ENCODE peak calls at places on chromosomes 5 and 9, in five cellular contexts. W is PC-3, T is type B pancreatic cell, C is mucosa of descending colon, R is fibroblast of villous mesenchyme. M is an unnamed sample.

GRCh38 chr9:98430535-98430934 is 175.1 kb upstream of the TBC1D2 start:
- DNase-seq in W (no peak), T (no peak), C (peak; percentile 28), R (peak; percentile 29), M (no peak)

GRCh38 chr9:93224591-93224990 is 40.7 kb downstream of the WNK2 start:
- DNase-seq in W (peak; percentile 79), T (no peak), C (no peak), R (no peak), M (no peak)

GRCh38 chr5:61768692-61769281 is 436.7 kb downstream of the ZSWIM6 start:
- DNase-seq in W (peak; percentile 53), T (no peak), C (peak; percentile 14), R (peak; percentile 25), M (no peak)

GRCh38 chr5:31617867-31618266 is 21.1 kb upstream of the PDZD2 start:
- DNase-seq in W (no peak), T (no peak), C (no peak), R (no peak), M (no peak)

GRCh38 chr9:83445703-83446102 is 92.5 kb downstream of the FRMD3 start:
- DNase-seq in W (no peak), T (no peak), C (no peak), R (no peak), M (no peak)

GRCh38 chr5:33105521-33105941 is 335.2 kb upstream of the TARS1 start:
- DNase-seq in W (peak; percentile 45), T (no peak), C (no peak), R (peak; percentile 22), M (no peak)

GRCh38 chr5:6712136-6712581 is 1.1 kb upstream of the TENT4A start:
- DNase-seq in W (peak; percentile 80), T (peak; percentile 75), C (peak; percentile 56), R (peak; percentile 52), M (peak; percentile 85)

GRCh38 chr9:129834489-129835127 is 467 bp downstream of the C9orf78 start:
- DNase-seq in W (peak; percentile 6), T (no peak), C (peak; percentile 37), R (no peak), M (no peak)

GRCh38 chr5:181205735-181206401 is 872 bp upstream of the TRIM7 start:
- DNase-seq in W (no peak), T (no peak), C (peak; percentile 29), R (no peak), M (no peak)

GRCh38 chr5:134614461-134615085 is 18.1 kb downstream of the SAR1B start:
- DNase-seq in W (no peak), T (peak; percentile 10), C (no peak), R (no peak), M (no peak)

GRCh38 chr5:132198571-132198970 is 29.1 kb downstream of the P4HA2 start:
- DNase-seq in W (no peak), T (peak; percentile 13), C (no peak), R (no peak), M (peak; percentile 68)

GRCh38 chr5:142911170-142911569 is 141.0 kb downstream of the ARHGAP26 start:
- DNase-seq in W (no peak), T (no peak), C (no peak), R (no peak), M (no peak)

GRCh38 chr9:134318481-134318891 is 7.8 kb upstream of the RXRA start:
- DNase-seq in W (no peak), T (no peak), C (no peak), R (no peak), M (no peak)

GRCh38 chr5:152397581-152397980 is 7.5 kb downstream of the NMUR2 start:
- DNase-seq in W (no peak), T (no peak), C (no peak), R (no peak), M (no peak)

GRCh38 chr5:69049796-69050195 is 44.0 kb upstream of the SLC30A5 start:
- DNase-seq in W (no peak), T (no peak), C (no peak), R (no peak), M (no peak)

DNA sequence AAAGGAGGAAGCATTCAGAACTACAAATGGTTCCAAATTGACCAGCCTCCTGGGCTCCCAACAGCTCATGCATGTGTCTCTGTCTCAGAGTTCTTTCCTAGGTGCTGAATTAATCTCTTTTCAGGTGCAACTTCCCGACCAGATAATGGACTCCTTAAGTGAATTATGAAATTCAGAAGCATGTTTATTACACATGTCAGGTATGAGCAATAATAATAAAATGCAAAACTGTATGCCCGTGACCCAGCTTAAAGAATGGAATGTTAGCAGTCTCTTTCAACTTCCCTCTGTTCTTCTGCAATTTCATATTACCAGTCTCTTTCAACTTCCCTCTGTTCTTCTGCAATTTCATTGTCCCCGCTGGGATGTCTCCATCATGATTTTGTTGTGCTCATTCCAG is 60.4 kb downstream of the FBXL7 start:
- DNase-seq in W (no peak), T (no peak), C (no peak), R (no peak), M (no peak)
- TF ChIP-seq CTCF in W (no peak), T (no peak), C (no peak), R (no peak), M (no peak)

DNA sequence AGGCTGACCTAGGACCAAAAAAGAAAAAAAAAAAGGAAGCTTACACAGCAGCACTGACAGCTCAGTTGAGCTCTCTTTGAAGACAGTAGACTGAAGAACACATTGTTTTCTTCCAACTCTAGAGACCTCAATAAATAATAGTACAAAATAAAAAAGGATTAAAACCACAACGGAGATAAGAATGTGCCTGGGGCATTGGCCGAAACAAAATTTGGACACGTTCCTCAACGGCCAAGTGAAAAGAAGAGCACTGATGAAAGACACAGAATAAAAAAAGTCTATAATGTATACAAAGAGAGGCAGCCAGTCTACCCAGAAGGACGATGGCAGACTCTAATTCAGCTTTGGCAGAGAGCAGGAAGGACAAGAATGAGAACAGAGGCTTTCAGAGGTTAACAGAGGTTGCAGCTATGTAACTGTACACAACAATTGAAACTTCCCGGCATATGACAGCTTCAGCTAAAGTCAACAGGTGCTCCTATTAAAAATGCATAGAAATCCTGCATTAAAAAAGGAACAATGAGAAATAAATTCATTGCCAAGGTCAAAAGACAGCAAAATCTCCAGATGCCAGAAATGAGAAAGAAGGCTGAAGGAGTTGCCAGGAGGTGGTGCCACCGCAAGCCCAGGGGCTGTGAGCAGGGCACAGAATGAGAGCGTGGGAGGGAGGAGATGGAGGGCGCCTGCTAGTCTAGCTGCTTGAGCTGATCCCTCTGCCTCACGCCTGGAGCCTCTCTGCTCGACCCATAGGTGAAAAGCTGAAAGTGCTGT is 113.9 kb downstream of the DCP2 start:
- DNase-seq in W (no peak), T (no peak), C (no peak), R (no peak), M (no peak)
- TF ChIP-seq CTCF in W (no peak), T (no peak), C (no peak), R (no peak), M (no peak)

GRCh38 chr9:32580631-32581300 is 7.8 kb upstream of the NDUFB6 start:
- DNase-seq in W (no peak), T (no peak), C (no peak), R (no peak), M (no peak)

GRCh38 chr9:32584784-32585183 is 11.8 kb upstream of the NDUFB6 start:
- DNase-seq in W (no peak), T (no peak), C (no peak), R (no peak), M (no peak)

GRCh38 chr9:32579706-32580331 is 6.9 kb upstream of the NDUFB6 start:
- DNase-seq in W (peak; percentile 67), T (peak; percentile 76), C (peak; percentile 88), R (peak; percentile 63), M (peak; percentile 87)

GRCh38 chr9:32578976-32579375 is 6.0 kb upstream of the NDUFB6 start:
- DNase-seq in W (no peak), T (no peak), C (no peak), R (no peak), M (no peak)

DNA sequence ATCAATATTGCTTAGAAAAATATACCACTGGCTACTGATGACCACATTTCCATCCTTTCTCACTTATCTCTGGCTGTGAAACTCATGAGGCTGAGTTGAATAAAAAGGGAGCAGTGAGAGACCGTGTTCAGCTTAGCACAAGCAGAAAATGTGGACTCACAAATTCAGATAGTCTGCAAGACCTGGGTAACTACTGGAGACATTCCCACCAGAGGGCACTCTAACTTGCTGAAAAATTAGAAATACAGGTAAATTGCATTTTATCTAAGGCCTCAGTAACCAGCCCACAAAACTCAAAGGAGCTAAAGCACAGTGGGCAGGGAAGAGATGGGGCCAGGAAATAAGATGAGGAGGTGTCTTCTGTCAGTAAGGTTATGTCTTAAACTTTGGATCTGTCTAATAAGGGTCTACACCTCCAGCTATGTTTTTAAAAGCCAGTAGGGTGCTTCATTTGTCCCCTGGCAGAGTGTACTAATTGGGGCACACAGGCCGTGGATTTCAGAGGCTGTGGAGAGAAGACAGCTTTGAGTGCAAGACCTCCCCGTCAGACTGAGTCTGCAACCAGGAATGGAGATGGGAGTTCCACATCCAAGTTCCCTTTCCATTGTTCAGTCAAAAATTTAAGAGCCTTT is 8.7 kb upstream of the NDUFB6 start:
- DNase-seq in W (peak; percentile 77), T (no peak), C (peak; percentile 56), R (peak; percentile 67), M (no peak)
- TF ChIP-seq CTCF in W (peak; percentile 78), T (peak; percentile 75), C (no peak), R (peak; percentile 62), M (peak; percentile 73)

DNA sequence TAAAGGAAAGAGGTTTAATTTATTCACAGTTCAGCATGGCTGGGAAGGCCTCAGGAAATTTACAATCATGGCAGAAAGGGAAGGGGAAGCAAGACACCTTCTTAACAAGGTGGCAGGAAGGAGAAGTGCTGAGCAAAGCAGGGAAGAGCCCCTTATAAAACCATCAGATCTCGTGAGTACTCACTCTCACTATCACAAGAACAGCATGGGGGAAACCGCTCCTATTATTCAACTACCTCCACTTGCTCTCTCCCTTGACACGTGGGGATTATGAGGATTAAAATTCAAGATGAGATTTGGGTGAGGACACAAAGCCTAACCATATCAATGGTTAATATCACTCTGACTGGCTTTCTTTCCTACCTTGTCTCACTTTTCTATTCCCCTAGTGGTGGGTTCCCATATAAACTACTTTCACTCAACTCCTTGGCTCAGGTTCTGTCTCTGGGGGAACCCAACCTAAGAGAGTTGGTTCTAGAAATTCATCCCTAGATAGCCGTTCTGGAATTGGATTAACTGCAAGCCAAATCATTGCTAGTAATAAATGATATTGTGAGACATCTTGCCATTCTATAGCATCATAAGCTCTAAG is 749.8 kb upstream of the GRAMD2B start:
- DNase-seq in W (no peak), T (no peak), C (no peak), R (no peak), M (no peak)
- TF ChIP-seq CTCF in W (peak; percentile 20), T (peak; percentile 58), C (no peak), R (no peak), M (no peak)

GRCh38 chr5:170028124-170028523 is 47.8 kb upstream of the INSYN2B start:
- DNase-seq in W (no peak), T (no peak), C (no peak), R (no peak), M (no peak)

GRCh38 chr5:170020423-170020822 is 40.1 kb upstream of the INSYN2B start:
- DNase-seq in W (no peak), T (no peak), C (no peak), R (no peak), M (no peak)

GRCh38 chr5:170025853-170026252 is 45.6 kb upstream of the INSYN2B start:
- DNase-seq in W (no peak), T (no peak), C (no peak), R (no peak), M (no peak)
- TF ChIP-seq CTCF in W (no peak), T (no peak), C (no peak), R (no peak), M (no peak)

DNA sequence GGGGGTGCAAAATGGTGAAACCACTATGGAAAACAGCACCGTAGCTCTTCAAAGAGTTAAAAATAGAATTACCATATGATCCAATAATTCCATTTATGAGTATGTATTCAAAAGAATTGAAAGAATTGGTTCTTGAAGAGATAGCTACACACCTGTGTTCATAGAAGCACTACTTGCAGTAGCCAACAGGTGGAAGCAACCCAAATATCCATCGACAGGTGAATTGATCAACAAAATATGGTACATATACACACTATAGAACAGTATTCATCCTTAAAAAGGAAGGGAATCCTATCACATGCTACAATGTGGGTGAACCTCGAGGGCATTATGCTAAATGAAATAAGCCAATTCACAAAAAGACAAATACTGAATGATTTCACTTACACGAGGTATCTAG is 85.7 kb upstream of the VCAN start:
- DNase-seq in W (no peak), T (no peak), C (no peak), R (no peak), M (no peak)
- TF ChIP-seq CTCF in W (peak; percentile 36), T (peak; percentile 31), C (no peak), R (no peak), M (no peak)

M was measured in osteocyte.